ENCODE peak calls at places on chromosome 22, in eight cellular contexts. G, C, F, Y, U, Q, O and B are unnamed samples.

GRCh38 chr22:49948958-49949913 is 11.3 kb upstream of the PIM3 start:
- DNase-seq in G (no peak), C (no peak), F (peak), Y (no peak), U (no peak), Q (peak), O (peak), B (no peak)

GRCh38 chr22:28497188-28497587 is 182.5 kb downstream of the TTC28 start:
- DNase-seq in G (no peak), C (peak), F (no peak), Y (no peak), U (no peak), Q (no peak), O (no peak), B (no peak)

GRCh38 chr22:44159230-44159629 is 21.5 kb upstream of the PARVG start:
- DNase-seq in G (no peak), C (peak), F (no peak), Y (no peak), U (no peak), Q (no peak), O (no peak), B (no peak)

GRCh38 chr22:39935622-39936021 is 24.6 kb upstream of the TMA7B start:
- DNase-seq in G (no peak), C (no peak), F (no peak), Y (no peak), U (no peak), Q (no peak), O (no peak), B (no peak)

GRCh38 chr22:41243361-41243760 is 2.6 kb upstream of the CHADL start:
- DNase-seq in G (no peak), C (no peak), F (no peak), Y (no peak), U (no peak), Q (no peak), O (no peak), B (no peak)

GRCh38 chr22:31094741-31095140 is 12.6 kb downstream of the SELENOM start:
- DNase-seq in G (no peak), C (no peak), F (no peak), Y (no peak), U (no peak), Q (no peak), O (no peak), B (no peak)

GRCh38 chr22:27278986-27279385 is 522.6 kb downstream of the MN1 start:
- DNase-seq in G (no peak), C (no peak), F (peak), Y (no peak), U (no peak), Q (no peak), O (no peak), B (no peak)

GRCh38 chr22:41341990-41342389 is 39.8 kb upstream of the TEF start:
- DNase-seq in G (no peak), C (no peak), F (no peak), Y (peak), U (no peak), Q (no peak), O (no peak), B (no peak)

GRCh38 chr22:39290248-39290720 is 29.1 kb downstream of the RPL3 start:
- DNase-seq in G (no peak), C (no peak), F (peak), Y (no peak), U (no peak), Q (no peak), O (no peak), B (no peak)

GRCh38 chr22:19289475-19290161 is 1.9 kb downstream of the CLTCL1 start:
- DNase-seq in G (no peak), C (peak), F (no peak), Y (no peak), U (no peak), Q (no peak), O (no peak), B (peak)

GRCh38 chr22:47203554-47203991 is 441.1 kb downstream of the TBC1D22A start:
- DNase-seq in G (no peak), C (no peak), F (no peak), Y (no peak), U (peak), Q (no peak), O (peak), B (no peak)

GRCh38 chr22:21791635-21792625 is 56.3 kb upstream of the YPEL1 start:
- DNase-seq in G (peak), C (peak), F (peak), Y (peak), U (no peak), Q (peak), O (no peak), B (no peak)

GRCh38 chr22:46349681-46350080 is 14.2 kb downstream of the TRMU start:
- DNase-seq in G (no peak), C (no peak), F (no peak), Y (no peak), U (no peak), Q (no peak), O (no peak), B (no peak)

GRCh38 chr22:35641494-35642120 is 6.6 kb upstream of the APOL6 start:
- DNase-seq in G (no peak), C (no peak), F (no peak), Y (no peak), U (peak), Q (no peak), O (no peak), B (no peak)

GRCh38 chr22:39718206-39718605 is 147.7 kb downstream of the CACNA1I start:
- DNase-seq in G (no peak), C (no peak), F (no peak), Y (no peak), U (no peak), Q (no peak), O (peak), B (no peak)

GRCh38 chr22:38107692-38108515 is 2.6 kb downstream of the BAIAP2L2 start:
- DNase-seq in G (no peak), C (no peak), F (peak), Y (no peak), U (no peak), Q (peak), O (peak), B (no peak)

GRCh38 chr22:39942433-39943213 is 17.6 kb upstream of the TMA7B start:
- DNase-seq in G (no peak), C (no peak), F (no peak), Y (no peak), U (no peak), Q (no peak), O (no peak), B (no peak)

GRCh38 chr22:21020802-21021429 is 6.0 kb downstream of the P2RX6 start:
- DNase-seq in G (no peak), C (no peak), F (peak), Y (peak), U (no peak), Q (no peak), O (no peak), B (no peak)

GRCh38 chr22:46043816-46044717 is 67.1 kb upstream of the WNT7B start:
- DNase-seq in G (peak), C (no peak), F (peak), Y (no peak), U (peak), Q (no peak), O (peak), B (no peak)

GRCh38 chr22:33577862-33578411 is 342.3 kb downstream of the LARGE1 start:
- DNase-seq in G (no peak), C (no peak), F (no peak), Y (no peak), U (no peak), Q (peak), O (no peak), B (no peak)

GRCh38 chr22:25953276-25953675 is 211.3 kb downstream of the MYO18B start:
- DNase-seq in G (no peak), C (no peak), F (no peak), Y (no peak), U (no peak), Q (no peak), O (no peak), B (no peak)

GRCh38 chr22:31248965-31249940 is 37.2 kb downstream of the LIMK2 start:
- DNase-seq in G (no peak), C (no peak), F (peak), Y (no peak), U (no peak), Q (no peak), O (no peak), B (no peak)

GRCh38 chr22:27937453-27937852 is 18.4 kb upstream of the PITPNB start:
- DNase-seq in G (no peak), C (no peak), F (no peak), Y (no peak), U (no peak), Q (no peak), O (no peak), B (no peak)

GRCh38 chr22:40033586-40034380 is 39.0 kb downstream of the FAM83F start:
- DNase-seq in G (no peak), C (no peak), F (no peak), Y (no peak), U (peak), Q (no peak), O (no peak), B (no peak)

GRCh38 chr22:46881373-46882118 is 119.1 kb downstream of the TBC1D22A start:
- DNase-seq in G (no peak), C (no peak), F (peak), Y (no peak), U (no peak), Q (no peak), O (no peak), B (no peak)

GRCh38 chr22:47044722-47045545 is 282.5 kb downstream of the TBC1D22A start:
- DNase-seq in G (no peak), C (no peak), F (no peak), Y (no peak), U (no peak), Q (no peak), O (no peak), B (no peak)

GRCh38 chr22:36081023-36081431 is 52.4 kb upstream of the RBFOX2 start:
- DNase-seq in G (no peak), C (peak), F (no peak), Y (no peak), U (no peak), Q (no peak), O (no peak), B (no peak)

GRCh38 chr22:48551061-48551460 is 1276.6 kb downstream of the BRD1 start:
- DNase-seq in G (no peak), C (no peak), F (no peak), Y (no peak), U (no peak), Q (no peak), O (no peak), B (no peak)

GRCh38 chr22:44351037-44351436 is 38.3 kb upstream of the SHISAL1 start:
- DNase-seq in G (no peak), C (no peak), F (no peak), Y (no peak), U (no peak), Q (no peak), O (no peak), B (no peak)

GRCh38 chr22:49087716-49088660 is 739.7 kb downstream of the BRD1 start:
- DNase-seq in G (no peak), C (no peak), F (no peak), Y (no peak), U (no peak), Q (no peak), O (no peak), B (no peak)

GRCh38 chr22:30340911-30341685 is 14.4 kb upstream of the TBC1D10A start:
- DNase-seq in G (no peak), C (no peak), F (no peak), Y (no peak), U (no peak), Q (no peak), O (no peak), B (peak)

GRCh38 chr22:19962909-19963806 is 21.5 kb upstream of the TXNRD2 start:
- DNase-seq in G (no peak), C (peak), F (peak), Y (no peak), U (no peak), Q (no peak), O (peak), B (no peak)

GRCh38 chr22:37933711-37934376 is 19.6 kb downstream of the C22orf23 start:
- DNase-seq in G (peak), C (peak), F (peak), Y (peak), U (peak), Q (peak), O (peak), B (peak)

GRCh38 chr22:26672060-26672471 is 14.7 kb downstream of the MIAT start:
- DNase-seq in G (no peak), C (no peak), F (no peak), Y (peak), U (no peak), Q (no peak), O (peak), B (no peak)

GRCh38 chr22:43734370-43735005 is 77.6 kb downstream of the EFCAB6 start:
- DNase-seq in G (no peak), C (no peak), F (no peak), Y (no peak), U (no peak), Q (no peak), O (no peak), B (peak)